ENCODE peak calls at places on chromosomes 7 and 10, in nine cellular contexts. K, L, E, X, B, M, V, R and C are unnamed samples.

GRCh38 chr7:155448632-155449007 is 9.3 kb upstream of the EN2 start:
- DNase-seq in B (no peak), R (no peak), K (no peak), X (peak; percentile 20), V (no peak), M (no peak), L (no peak), E (no peak), C (no peak)

GRCh38 chr10:124290095-124290795 is 128.5 kb downstream of the OAT start:
- DNase-seq in R (no peak), L (peak; percentile 88), E (no peak), X (peak; percentile 60), M (no peak), K (no peak), B (no peak), V (peak; percentile 69), C (peak; percentile 70)

GRCh38 chr7:100867040-100867795 is at the start of gene TRIP6:
- DNase-seq in X (peak; percentile 89), R (peak; percentile 85), E (peak; percentile 32), K (no peak), V (peak; percentile 89), L (peak; percentile 95), B (peak; percentile 77), M (no peak), C (peak; percentile 95)

GRCh38 chr7:130394421-130395188 is 14.3 kb downstream of the CPA1 start:
- DNase-seq in E (peak; percentile 28), K (no peak), B (no peak), V (no peak), L (no peak), X (no peak), R (no peak), M (no peak), C (no peak)

GRCh38 chr7:16099302-16099832 is 322.0 kb downstream of the CRPPA start:
- DNase-seq in K (no peak), E (no peak), R (no peak), L (no peak), X (no peak), M (no peak), B (no peak), V (no peak), C (no peak)

GRCh38 chr7:50718876-50719275 is 63.8 kb downstream of the GRB10 start:
- DNase-seq in V (no peak), X (no peak), K (no peak), M (peak; percentile 41), B (no peak), L (no peak), E (no peak), R (no peak), C (no peak)

GRCh38 chr10:118961401-118961800 is 68.1 kb upstream of the NANOS1 start:
- DNase-seq in R (no peak), M (no peak), X (no peak), E (no peak), L (peak; percentile 59), B (no peak), V (no peak), K (no peak), C (no peak)

GRCh38 chr7:123645516-123645915 is 10.2 kb upstream of the LMOD2 start:
- DNase-seq in R (no peak), M (no peak), L (no peak), K (no peak), X (no peak), E (no peak), V (no peak), B (no peak), C (no peak)

GRCh38 chr7:142280263-142280662 is 22.4 kb upstream of the PRSS58 start:
- DNase-seq in E (no peak), M (no peak), X (no peak), R (no peak), B (no peak), K (no peak), L (no peak), V (no peak), C (no peak)

GRCh38 chr7:80279760-80280159 is 145.1 kb downstream of the GNAI1 start:
- DNase-seq in R (no peak), L (no peak), E (no peak), V (no peak), B (no peak), M (no peak), K (no peak), X (no peak), C (no peak)

GRCh38 chr10:73774637-73775036 is 7.2 kb upstream of the CHCHD1 start:
- DNase-seq in B (no peak), V (no peak), R (peak; percentile 50), L (peak; percentile 41), M (no peak), E (no peak), K (no peak), X (peak; percentile 40), C (no peak)

GRCh38 chr7:47039899-47040298 is 542.0 kb downstream of the TNS3 start:
- DNase-seq in V (no peak), M (no peak), E (no peak), X (no peak), L (no peak), K (no peak), R (no peak), B (no peak), C (no peak)

GRCh38 chr7:33137098-33137497 is 7.7 kb downstream of the BBS9 start:
- DNase-seq in L (no peak), R (no peak), V (no peak), M (no peak), K (no peak), E (no peak), X (no peak), B (no peak), C (no peak)

GRCh38 chr7:50197547-50197946 is 104.5 kb upstream of the ZPBP start:
- DNase-seq in L (no peak), X (peak; percentile 28), E (no peak), B (peak; percentile 79), M (peak; percentile 72), R (no peak), K (peak; percentile 39), V (no peak), C (no peak)

GRCh38 chr10:28569506-28570159 is 36.7 kb downstream of the WAC start:
- DNase-seq in V (no peak), E (no peak), M (no peak), R (no peak), L (no peak), X (no peak), B (no peak), K (no peak), C (no peak)

GRCh38 chr7:91973632-91974031 is 33.0 kb downstream of the AKAP9 start:
- DNase-seq in K (no peak), R (no peak), V (no peak), E (no peak), L (no peak), M (no peak), B (no peak), X (no peak), C (no peak)

GRCh38 chr10:43287056-43288007 is 20.5 kb upstream of the RASGEF1A start:
- DNase-seq in L (no peak), E (peak; percentile 46), X (peak; percentile 38), M (no peak), B (peak; percentile 52), R (no peak), K (peak; percentile 44), V (no peak), C (no peak)

GRCh38 chr7:111803015-111803758 is 240.9 kb upstream of the IMMP2L start:
- DNase-seq in X (no peak), E (no peak), L (no peak), M (no peak), B (no peak), R (no peak), V (no peak), K (no peak), C (no peak)

GRCh38 chr7:134632937-134633540 is 13.6 kb upstream of the BPGM start:
- DNase-seq in L (no peak), B (peak; percentile 44), V (no peak), K (no peak), E (peak; percentile 45), M (no peak), X (peak; percentile 46), R (peak; percentile 79), C (no peak)

GRCh38 chr7:41911792-41912191 is 208.9 kb upstream of the INHBA start:
- DNase-seq in M (no peak), X (no peak), E (no peak), R (no peak), K (no peak), B (no peak), V (no peak), L (no peak), C (no peak)

GRCh38 chr10:69088801-69089501 is 1.0 kb downstream of the SRGN start:
- DNase-seq in M (no peak), R (peak; percentile 70), K (no peak), E (peak; percentile 84), V (peak; percentile 48), X (peak; percentile 45), L (no peak), B (peak; percentile 61), C (no peak)

GRCh38 chr10:81414038-81414437 is 461.0 kb upstream of the NRG3 start:
- DNase-seq in M (no peak), X (no peak), V (no peak), K (no peak), B (no peak), E (no peak), L (no peak), R (no peak), C (no peak)

GRCh38 chr7:38294926-38295325 is 21.5 kb upstream of the TARP start:
- DNase-seq in B (no peak), K (no peak), R (no peak), X (no peak), M (no peak), L (no peak), V (no peak), E (no peak), C (no peak)

GRCh38 chr7:134031835-134032617 is 95.1 kb upstream of the LRGUK start:
- DNase-seq in E (no peak), B (no peak), X (no peak), M (no peak), R (no peak), V (no peak), K (no peak), L (no peak), C (no peak)

GRCh38 chr10:115849197-115849596 is 423.8 kb downstream of the GFRA1 start:
- DNase-seq in L (no peak), E (no peak), M (no peak), X (no peak), V (no peak), B (no peak), K (no peak), R (no peak), C (no peak)

GRCh38 chr10:90125966-90126600 is 424.7 kb downstream of the KIF20B start:
- DNase-seq in M (no peak), X (no peak), K (no peak), V (no peak), L (no peak), R (no peak), E (no peak), B (no peak), C (no peak)

GRCh38 chr10:87845624-87846377 is 17.5 kb downstream of the KLLN start:
- DNase-seq in E (no peak), R (no peak), L (no peak), K (peak; percentile 83), X (no peak), B (no peak), M (no peak), V (no peak), C (no peak)

GRCh38 chr10:109358325-109358724 is 565.0 kb downstream of the XPNPEP1 start:
- DNase-seq in L (no peak), R (no peak), X (no peak), E (no peak), B (no peak), M (no peak), V (no peak), K (no peak), C (no peak)

GRCh38 chr7:6446977-6447588 is 671 bp downstream of the DAGLB start:
- DNase-seq in K (peak; percentile 69), M (peak; percentile 22), B (peak; percentile 39), X (no peak), V (peak; percentile 56), R (peak; percentile 86), L (no peak), E (peak; percentile 24), C (no peak)

GRCh38 chr10:126133082-126133620 is 236.8 kb downstream of the FANK1 start:
- DNase-seq in R (no peak), M (no peak), B (no peak), E (no peak), V (no peak), X (no peak), K (no peak), L (no peak), C (no peak)

GRCh38 chr10:5478694-5479305 is 20.6 kb downstream of the CALML5 start:
- DNase-seq in R (no peak), B (no peak), E (no peak), L (peak; percentile 72), K (no peak), M (no peak), V (no peak), X (no peak), C (peak; percentile 55)